ENCODE peak calls at places on chromosomes 4 and X, in four cellular contexts. M is A549, U is adrenal gland, Q is sigmoid colon. V is an unnamed sample.

GRCh38 chr4:152363086-152363485 is 172.8 kb downstream of the FBXW7 start:
- DNase-seq in Q (no peak), M (no peak), U (no peak), V (no peak)

GRCh38 chr4:135724426-135724825 is 1522.8 kb upstream of the PABPC4L start:
- DNase-seq in U (no peak), Q (no peak), M (no peak), V (no peak)

GRCh38 chrX:105715746-105716145 is 106.6 kb upstream of the NRK start:
- DNase-seq in Q (no peak), M (no peak), U (no peak), V (no peak)

GRCh38 chr4:169064281-169064680 is 54.2 kb upstream of the CBR4 start:
- DNase-seq in M (no peak), Q (no peak), U (no peak), V (no peak)

GRCh38 chr4:168648929-168649328 is 152.1 kb downstream of the PALLD start:
- DNase-seq in Q (no peak), U (no peak), M (peak), V (no peak)

GRCh38 chrX:5163663-5164062 is 1065.0 kb downstream of the NLGN4X start:
- DNase-seq in U (no peak), M (no peak), Q (no peak), V (no peak)

GRCh38 chrX:37921758-37922157 is 74.4 kb upstream of the DYNLT3 start:
- DNase-seq in U (no peak), M (no peak), Q (no peak), V (no peak)

GRCh38 chr4:575281-576141 is 584 bp downstream of the TMEM271 start:
- DNase-seq in M (no peak), Q (no peak), U (peak), V (no peak)

GRCh38 chr4:74378573-74378972 is 13.6 kb downstream of the EREG start:
- DNase-seq in Q (no peak), M (no peak), U (no peak), V (no peak)

GRCh38 chr4:47462799-47463234 is 685 bp downstream of the COMMD8 start:
- DNase-seq in M (no peak), U (no peak), Q (no peak), V (no peak)

GRCh38 chr4:56410247-56410646 is 23.0 kb upstream of the AASDH start:
- DNase-seq in U (peak), M (peak), Q (no peak), V (peak)

GRCh38 chrX:12814434-12814833 is 23.2 kb downstream of the PRPS2 start:
- DNase-seq in Q (no peak), U (peak), M (peak), V (no peak)

GRCh38 chr4:80266267-80266901 is at the start of gene FGF5:
- DNase-seq in M (no peak), U (no peak), Q (peak), V (peak)

DNA sequence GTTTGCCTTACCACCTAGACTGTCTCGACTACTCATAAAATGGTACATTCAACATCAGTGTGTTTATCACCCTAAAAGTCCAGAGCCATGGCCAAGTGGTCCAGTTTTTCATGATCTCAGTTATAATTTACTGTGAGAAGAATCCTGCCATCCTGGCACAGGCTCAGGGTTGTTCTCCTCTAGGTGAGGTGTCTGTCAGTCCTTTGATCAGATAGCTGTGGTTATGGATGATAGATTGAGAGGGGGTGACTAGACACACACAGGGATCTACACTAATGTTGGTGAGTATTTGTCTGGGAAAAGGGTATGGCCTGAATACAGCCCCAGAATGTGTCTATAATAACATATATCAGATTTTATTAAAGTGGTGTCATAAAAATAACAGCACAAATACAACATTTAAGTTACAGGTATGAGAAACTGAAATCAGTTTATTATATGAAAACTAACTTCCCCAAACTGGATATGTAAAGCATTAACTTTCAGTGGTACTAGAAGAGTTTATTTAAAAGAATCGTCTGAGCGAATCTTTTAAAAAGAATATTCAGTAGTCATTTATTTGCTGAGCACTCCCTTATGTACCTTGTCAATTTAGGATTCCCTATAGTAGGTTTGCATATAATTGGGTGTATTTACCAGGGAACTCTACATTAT is 93.3 kb downstream of the STIM2 start:
- DNase-seq in M (no peak), Q (no peak), U (no peak), V (no peak)
- TF ChIP-seq POLR2A in M (no peak), Q (no peak), U (no peak), V (no peak)

GRCh38 chrX:68498508-68499379 is at the start of gene YIPF6:
- DNase-seq in U (peak), M (peak), Q (peak), V (peak)
- TF ChIP-seq POLR2A in U (peak), M (peak), Q (peak), V (peak)

GRCh38 chrX:125926295-125926694 is 239.8 kb downstream of the DCAF12L2 start:
- DNase-seq in U (no peak), M (no peak), Q (no peak), V (no peak)
- TF ChIP-seq POLR2A in U (no peak), M (no peak), Q (no peak), V (no peak)

GRCh38 chr4:69759189-69759604 is 1.2 kb downstream of the SULT1B1 start:
- DNase-seq in M (peak), Q (no peak), U (no peak), V (no peak)
- TF ChIP-seq POLR2A in M (no peak), Q (no peak), U (no peak), V (no peak)